ENCODE peak calls at places on chromosomes 5 and 9, in four cellular contexts. One of them, this sample, is unnamed.
A peak's percentile ranks its signal among the peaks of the same experiment; 100 is the strongest.

GRCh38 chr5:59139695-59140094 is 556.8 kb downstream of the RAB3C start:
- DNase-seq in hepatocyte: no peak
- DNase-seq in SJSA1: no peak
- DNase-seq in sigmoid colon: no peak
- DNase-seq in this sample: no peak

GRCh38 chr9:5876026-5876425 is 14.7 kb upstream of the MLANA start:
- DNase-seq in sigmoid colon: no peak
- DNase-seq in SJSA1: no peak
- DNase-seq in hepatocyte: no peak
- DNase-seq in this sample: no peak

GRCh38 chr5:18985397-18985796 is 1002.6 kb downstream of the CDH18 start:
- DNase-seq in sigmoid colon: no peak
- DNase-seq in hepatocyte: no peak
- DNase-seq in SJSA1: no peak
- DNase-seq in this sample: no peak

GRCh38 chr9:134163374-134164196 is 779 bp downstream of the RNU6ATAC start:
- DNase-seq in hepatocyte: peak; percentile 55
- DNase-seq in sigmoid colon: peak; percentile 88
- DNase-seq in SJSA1: no peak
- DNase-seq in this sample: peak; percentile 83

GRCh38 chr9:124457887-124458431 is 7.7 kb downstream of the ADGRD2 start:
- DNase-seq in SJSA1: no peak
- DNase-seq in hepatocyte: no peak
- DNase-seq in sigmoid colon: peak; percentile 46
- DNase-seq in this sample: no peak

GRCh38 chr5:98214240-98215051 is 559.0 kb upstream of the RGMB start:
- DNase-seq in SJSA1: peak; percentile 95
- DNase-seq in hepatocyte: no peak
- DNase-seq in sigmoid colon: no peak
- DNase-seq in this sample: no peak

GRCh38 chr5:160105686-160106085 is 13.6 kb downstream of the PWWP2A start:
- DNase-seq in hepatocyte: no peak
- DNase-seq in SJSA1: no peak
- DNase-seq in sigmoid colon: no peak
- DNase-seq in this sample: peak; percentile 26

GRCh38 chr9:372143-372542 is 157.5 kb downstream of the DOCK8 start:
- DNase-seq in sigmoid colon: no peak
- DNase-seq in hepatocyte: no peak
- DNase-seq in SJSA1: no peak
- DNase-seq in this sample: no peak

GRCh38 chr5:154901276-154901675 is 36.7 kb downstream of the GEMIN5 start:
- DNase-seq in SJSA1: no peak
- DNase-seq in hepatocyte: no peak
- DNase-seq in sigmoid colon: no peak
- DNase-seq in this sample: no peak

GRCh38 chr5:142527234-142527633 is 158.7 kb downstream of the FGF1 start:
- DNase-seq in hepatocyte: no peak
- DNase-seq in SJSA1: no peak
- DNase-seq in sigmoid colon: no peak
- DNase-seq in this sample: no peak

GRCh38 chr9:124045076-124045829 is 33.7 kb downstream of the LHX2 start:
- DNase-seq in hepatocyte: peak; percentile 71
- DNase-seq in sigmoid colon: peak; percentile 81
- DNase-seq in SJSA1: no peak
- DNase-seq in this sample: no peak

GRCh38 chr5:160353379-160353778 is 17.0 kb downstream of the C1QTNF2 start:
- DNase-seq in SJSA1: no peak
- DNase-seq in sigmoid colon: peak; percentile 63
- DNase-seq in hepatocyte: no peak
- DNase-seq in this sample: no peak

GRCh38 chr5:26419987-26420386 is 618.4 kb downstream of the CDH9 start:
- DNase-seq in sigmoid colon: no peak
- DNase-seq in SJSA1: no peak
- DNase-seq in hepatocyte: no peak
- DNase-seq in this sample: no peak

GRCh38 chr5:156699147-156699546 is 150.9 kb upstream of the PPP1R2B start:
- DNase-seq in hepatocyte: no peak
- DNase-seq in SJSA1: no peak
- DNase-seq in sigmoid colon: no peak
- DNase-seq in this sample: no peak

GRCh38 chr9:114786251-114786650 is 19.6 kb downstream of the TNFSF15 start:
- DNase-seq in sigmoid colon: no peak
- DNase-seq in hepatocyte: peak; percentile 34
- DNase-seq in SJSA1: no peak
- DNase-seq in this sample: no peak

GRCh38 chr5:12959744-12960143 is 984.7 kb downstream of the DNAH5 start:
- DNase-seq in sigmoid colon: no peak
- DNase-seq in SJSA1: no peak
- DNase-seq in hepatocyte: no peak
- DNase-seq in this sample: no peak

GRCh38 chr5:64505769-64506566 is at the start of gene RGS7BP:
- DNase-seq in SJSA1: no peak
- DNase-seq in hepatocyte: peak; percentile 76
- DNase-seq in sigmoid colon: no peak
- DNase-seq in this sample: no peak

GRCh38 chr5:108997720-108998119 is 250.0 kb downstream of the FER start:
- DNase-seq in sigmoid colon: no peak
- DNase-seq in SJSA1: no peak
- DNase-seq in hepatocyte: no peak
- DNase-seq in this sample: no peak

GRCh38 chr5:109003928-109004327 is 256.2 kb downstream of the FER start:
- DNase-seq in sigmoid colon: no peak
- DNase-seq in hepatocyte: no peak
- DNase-seq in SJSA1: no peak
- DNase-seq in this sample: no peak

DNA sequence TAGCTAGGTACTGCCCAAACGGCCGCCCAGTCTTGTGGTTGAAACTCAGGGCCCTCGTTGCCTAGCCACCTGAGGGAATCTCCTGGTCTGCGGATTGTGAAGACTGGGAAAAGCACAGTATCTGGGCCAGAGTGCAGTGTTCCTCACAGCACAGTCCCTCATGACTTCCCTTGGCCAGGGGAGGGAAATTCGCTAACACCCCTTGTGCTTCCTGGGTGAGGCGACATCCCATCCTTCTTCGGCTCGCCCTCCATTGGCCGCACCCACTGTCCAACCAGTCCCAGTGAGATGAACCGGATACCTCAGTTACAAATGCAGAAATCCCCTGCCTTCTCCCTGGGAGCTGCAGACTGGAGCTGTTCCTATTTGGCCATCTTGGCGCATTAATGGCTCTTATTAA is 250.5 kb downstream of the FER start:
- DNase-seq in SJSA1: no peak
- DNase-seq in sigmoid colon: no peak
- DNase-seq in hepatocyte: no peak
- DNase-seq in this sample: no peak
- H3K4me1 ChIP-seq in SJSA1: no peaks in the 10 kb centered on the region
- H3K4me1 ChIP-seq in sigmoid colon: no peaks in the 10 kb centered on the region
- H3K4me1 ChIP-seq in hepatocyte: no peaks in the 10 kb centered on the region
- H3K4me1 ChIP-seq in this sample: no peaks in the 10 kb centered on the region

GRCh38 chr5:131064669-131065371 is 100.2 kb downstream of the HINT1 start:
- DNase-seq in hepatocyte: no peak
- DNase-seq in SJSA1: no peak
- DNase-seq in sigmoid colon: no peak
- DNase-seq in this sample: peak; percentile 8

GRCh38 chr5:131067596-131067995 is 97.5 kb downstream of the HINT1 start:
- DNase-seq in sigmoid colon: no peak
- DNase-seq in hepatocyte: no peak
- DNase-seq in SJSA1: no peak
- DNase-seq in this sample: no peak

GRCh38 chr5:131068893-131069643 is 96.0 kb downstream of the HINT1 start:
- DNase-seq in sigmoid colon: no peak
- DNase-seq in SJSA1: no peak
- DNase-seq in hepatocyte: no peak
- DNase-seq in this sample: peak; percentile 31
- H3K27ac ChIP-seq in sigmoid colon: no peak overlapping the region
- H3K27ac ChIP-seq in SJSA1: no peak overlapping the region
- H3K27ac ChIP-seq in hepatocyte: no peak overlapping the region
- H3K27ac ChIP-seq in this sample: no peak overlapping the region

GRCh38 chr5:67093259-67093658 is 103.3 kb downstream of the CD180 start:
- DNase-seq in sigmoid colon: no peak
- DNase-seq in SJSA1: no peak
- DNase-seq in hepatocyte: no peak
- DNase-seq in this sample: no peak
- H3K4me1 ChIP-seq in sigmoid colon: peaks cover 42% of the 10 kb centered on the region
- H3K4me1 ChIP-seq in SJSA1: peaks cover 28% of the 10 kb centered on the region
- H3K4me1 ChIP-seq in hepatocyte: peaks cover 13% of the 10 kb centered on the region
- H3K4me1 ChIP-seq in this sample: peaks cover 5% of the 10 kb centered on the region

GRCh38 chr5:68330564-68330963 is 115.0 kb downstream of the PIK3R1 start:
- DNase-seq in hepatocyte: no peak
- DNase-seq in sigmoid colon: no peak
- DNase-seq in SJSA1: no peak
- DNase-seq in this sample: no peak
- H3K27ac ChIP-seq in hepatocyte: no peak overlapping the region
- H3K27ac ChIP-seq in sigmoid colon: no peak overlapping the region
- H3K27ac ChIP-seq in SJSA1: no peak overlapping the region
- H3K27ac ChIP-seq in this sample: no peak overlapping the region

DNA sequence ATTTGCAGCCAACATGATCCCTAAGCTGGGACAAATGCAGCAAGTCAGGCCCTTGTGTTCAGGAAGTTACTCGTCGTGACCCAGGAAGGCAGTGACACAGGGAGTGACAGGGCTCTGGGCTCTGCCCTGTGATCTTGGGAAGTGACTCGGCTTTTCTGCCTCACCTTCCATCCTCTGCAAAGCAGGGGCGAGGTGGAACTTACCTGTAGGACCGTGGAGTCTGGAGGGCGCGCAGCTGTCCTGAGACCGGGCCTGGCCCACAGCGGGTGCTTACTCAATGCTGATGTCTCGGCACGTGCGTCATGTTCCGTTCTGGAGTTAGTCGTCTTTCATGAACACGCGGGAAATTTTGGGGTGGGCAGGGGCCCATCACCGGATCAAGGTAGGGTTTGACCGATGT is 22.8 kb upstream of the LPCAT1 start:
- DNase-seq in sigmoid colon: peak; percentile 62
- DNase-seq in SJSA1: peak; percentile 54
- DNase-seq in hepatocyte: no peak
- DNase-seq in this sample: no peak
- H3K4me1 ChIP-seq in sigmoid colon: peaks cover 14% of the 10 kb centered on the region
- H3K4me1 ChIP-seq in SJSA1: no peaks in the 10 kb centered on the region
- H3K4me1 ChIP-seq in hepatocyte: no peaks in the 10 kb centered on the region
- H3K4me1 ChIP-seq in this sample: no peaks in the 10 kb centered on the region

GRCh38 chr5:115510145-115510640 is 34.4 kb downstream of the FEM1C start:
- DNase-seq in sigmoid colon: no peak
- DNase-seq in hepatocyte: no peak
- DNase-seq in SJSA1: no peak
- DNase-seq in this sample: no peak

GRCh38 chr5:115514220-115514619 is 30.4 kb downstream of the FEM1C start:
- DNase-seq in hepatocyte: no peak
- DNase-seq in SJSA1: peak; percentile 64
- DNase-seq in sigmoid colon: no peak
- DNase-seq in this sample: no peak

GRCh38 chr5:115511632-115512031 is 32.9 kb downstream of the FEM1C start:
- DNase-seq in sigmoid colon: no peak
- DNase-seq in hepatocyte: no peak
- DNase-seq in SJSA1: no peak
- DNase-seq in this sample: no peak

GRCh38 chr5:115507682-115508081 is 36.9 kb downstream of the FEM1C start:
- DNase-seq in SJSA1: no peak
- DNase-seq in sigmoid colon: no peak
- DNase-seq in hepatocyte: no peak
- DNase-seq in this sample: no peak

DNA sequence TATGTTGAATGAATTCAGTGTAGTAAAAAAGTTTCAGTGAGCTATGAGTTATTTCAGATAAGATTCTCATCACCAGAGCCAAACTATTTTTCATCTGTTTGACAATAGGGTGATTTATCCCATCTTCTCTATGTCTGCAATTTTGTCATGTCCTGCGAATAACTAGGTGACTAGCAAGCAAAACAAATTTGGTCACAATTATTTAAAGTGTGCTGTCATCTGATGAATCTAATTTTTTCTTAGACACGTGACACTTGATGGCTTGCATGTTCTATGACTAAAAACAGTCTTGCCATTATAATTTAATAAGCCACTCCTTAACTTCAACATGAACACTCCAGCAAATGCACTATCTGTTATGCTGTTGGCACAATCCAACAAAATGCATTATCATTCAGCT is 35.0 kb downstream of the FEM1C start:
- DNase-seq in hepatocyte: no peak
- DNase-seq in SJSA1: no peak
- DNase-seq in sigmoid colon: no peak
- DNase-seq in this sample: no peak
- H3K27ac ChIP-seq in hepatocyte: no peak overlapping the region
- H3K27ac ChIP-seq in SJSA1: no peak overlapping the region
- H3K27ac ChIP-seq in sigmoid colon: no peak overlapping the region
- H3K27ac ChIP-seq in this sample: no peak overlapping the region

GRCh38 chr9:21684831-21685362 is 117.5 kb upstream of the MTAP start:
- DNase-seq in hepatocyte: peak; percentile 40
- DNase-seq in SJSA1: peak; percentile 51
- DNase-seq in sigmoid colon: no peak
- DNase-seq in this sample: peak; percentile 74
- H3K4me1 ChIP-seq in hepatocyte: no peaks in the 10 kb centered on the region
- H3K4me1 ChIP-seq in SJSA1: peaks cover 61% of the 10 kb centered on the region
- H3K4me1 ChIP-seq in sigmoid colon: no peaks in the 10 kb centered on the region
- H3K4me1 ChIP-seq in this sample: peaks cover 5% of the 10 kb centered on the region

GRCh38 chr5:65769539-65769938 is 47.5 kb downstream of the NLN start:
- DNase-seq in sigmoid colon: no peak
- DNase-seq in SJSA1: peak; percentile 50
- DNase-seq in hepatocyte: no peak
- DNase-seq in this sample: no peak
- H3K27ac ChIP-seq in sigmoid colon: no peak overlapping the region
- H3K27ac ChIP-seq in SJSA1: peak overlapping the region; percentile 60
- H3K27ac ChIP-seq in hepatocyte: no peak overlapping the region
- H3K27ac ChIP-seq in this sample: no peak overlapping the region

GRCh38 chr5:76331139-76331538 is 71.9 kb upstream of the IQGAP2 start:
- DNase-seq in SJSA1: no peak
- DNase-seq in sigmoid colon: no peak
- DNase-seq in hepatocyte: no peak
- DNase-seq in this sample: peak; percentile 6
- H3K4me1 ChIP-seq in SJSA1: no peaks in the 10 kb centered on the region
- H3K4me1 ChIP-seq in sigmoid colon: no peaks in the 10 kb centered on the region
- H3K4me1 ChIP-seq in hepatocyte: peaks cover 24% of the 10 kb centered on the region
- H3K4me1 ChIP-seq in this sample: peaks cover 6% of the 10 kb centered on the region

This sample was measured in small intestine.